ENCODE peak calls at places on chromosomes 6 and 20, in five cellular contexts. K is neuronal stem cell, Y is mesenchymal stem cell, J is H1, Z is trophoblast cell. I is an unnamed sample. For H3K4me1, the result is how much of the 10 kb centered on the place peaks cover.

GRCh38 chr20:9422335-9422734 is 92.1 kb upstream of the LAMP5 start:
- DNase-seq in K (no peak), Y (no peak), J (no peak), Z (no peak), I (no peak)

GRCh38 chr20:8153281-8153908 is 21.3 kb downstream of the PLCB1 start:
- DNase-seq in K (no peak), Y (peak), J (no peak), Z (no peak), I (no peak)

GRCh38 chr20:4844766-4845465 is 123.2 kb downstream of the PRND start:
- DNase-seq in K (no peak), Y (no peak), J (no peak), Z (no peak), I (no peak)

GRCh38 chr6:105402090-105402980 is 547 bp downstream of the PREP start:
- DNase-seq in K (peak), Y (peak), J (peak), Z (peak), I (peak)

GRCh38 chr6:24951831-24952299 is 16.1 kb upstream of the RIPOR2 start:
- DNase-seq in K (no peak), Y (no peak), J (no peak), Z (no peak), I (no peak)

GRCh38 chr6:43737272-43738081 is 32.5 kb upstream of the VEGFA start:
- DNase-seq in K (no peak), Y (peak), J (no peak), Z (no peak), I (peak)

GRCh38 chr6:98787401-98787800 is 47.0 kb upstream of the POU3F2 start:
- DNase-seq in K (no peak), Y (no peak), J (no peak), Z (no peak), I (no peak)

GRCh38 chr6:161434921-161435411 is 161.1 kb upstream of the AGPAT4 start:
- DNase-seq in K (no peak), Y (peak), J (no peak), Z (peak), I (no peak)

GRCh38 chr20:51797357-51798025 is 4.8 kb downstream of the SALL4 start:
- DNase-seq in K (peak), Y (peak), J (no peak), Z (peak), I (no peak)

GRCh38 chr6:165231581-165232276 is 77.7 kb downstream of the C6orf118 start:
- DNase-seq in K (no peak), Y (peak), J (no peak), Z (peak), I (no peak)

GRCh38 chr20:2753456-2754040 is 46.9 kb downstream of the CPXM1 start:
- DNase-seq in K (no peak), Y (no peak), J (no peak), Z (no peak), I (no peak)

GRCh38 chr20:14951707-14952106 is 614.3 kb upstream of the FLRT3 start:
- DNase-seq in K (no peak), Y (peak), J (no peak), Z (peak), I (no peak)

GRCh38 chr6:139376604-139377218 is 2.3 kb upstream of the CITED2 start:
- DNase-seq in K (no peak), Y (peak), J (no peak), Z (peak), I (no peak)

GRCh38 chr6:139271056-139271455 is 20.7 kb downstream of the TXLNB start:
- DNase-seq in K (no peak), Y (peak), J (no peak), Z (peak), I (no peak)

GRCh38 chr20:49635171-49635570 is 67.2 kb upstream of the PTGIS start:
- DNase-seq in K (no peak), Y (peak), J (no peak), Z (no peak), I (no peak)

GRCh38 chr6:32977272-32977952 is 9.0 kb downstream of the BRD2 start:
- DNase-seq in K (no peak), Y (no peak), J (no peak), Z (peak), I (no peak)

GRCh38 chr6:3697609-3698008 is 53.9 kb downstream of the PXDC1 start:
- DNase-seq in K (no peak), Y (peak), J (no peak), Z (peak), I (no peak)

GRCh38 chr6:105993341-105993740 is 92.8 kb upstream of the PRDM1 start:
- DNase-seq in K (no peak), Y (peak), J (no peak), Z (no peak), I (peak)

GRCh38 chr20:38973546-38974120 is 11.5 kb downstream of the DHX35 start:
- DNase-seq in K (no peak), Y (peak), J (no peak), Z (no peak), I (no peak)

GRCh38 chr6:27861861-27862260 is 50.3 kb downstream of the OR2B2 start:
- DNase-seq in K (no peak), Y (no peak), J (no peak), Z (no peak), I (no peak)

GRCh38 chr20:31608256-31608980 is 3.3 kb downstream of the ID1 start:
- DNase-seq in K (peak), Y (peak), J (peak), Z (peak), I (peak)

GRCh38 chr6:138007014-138007472 is 100.2 kb downstream of the PERP start:
- DNase-seq in K (peak), Y (peak), J (peak), Z (peak), I (peak)

GRCh38 chr6:2035046-2035445 is 210.4 kb downstream of the GMDS start:
- DNase-seq in K (no peak), Y (no peak), J (no peak), Z (no peak), I (no peak)

GRCh38 chr6:156955494-156956183 is 178.5 kb downstream of the ARID1B start:
- DNase-seq in K (no peak), Y (no peak), J (no peak), Z (no peak), I (no peak)

GRCh38 chr6:170106906-170107525 is 183.9 kb downstream of the DLL1 start:
- DNase-seq in K (no peak), Y (no peak), J (peak), Z (no peak), I (no peak)

GRCh38 chr6:148893481-148893880 is 146.7 kb downstream of the UST start:
- DNase-seq in K (no peak), Y (no peak), J (peak), Z (peak), I (no peak)
- H2BK12ac ChIP-seq in K (no peak), Y (no peak), J (no peak), Z (no peak), I (no peak)

DNA sequence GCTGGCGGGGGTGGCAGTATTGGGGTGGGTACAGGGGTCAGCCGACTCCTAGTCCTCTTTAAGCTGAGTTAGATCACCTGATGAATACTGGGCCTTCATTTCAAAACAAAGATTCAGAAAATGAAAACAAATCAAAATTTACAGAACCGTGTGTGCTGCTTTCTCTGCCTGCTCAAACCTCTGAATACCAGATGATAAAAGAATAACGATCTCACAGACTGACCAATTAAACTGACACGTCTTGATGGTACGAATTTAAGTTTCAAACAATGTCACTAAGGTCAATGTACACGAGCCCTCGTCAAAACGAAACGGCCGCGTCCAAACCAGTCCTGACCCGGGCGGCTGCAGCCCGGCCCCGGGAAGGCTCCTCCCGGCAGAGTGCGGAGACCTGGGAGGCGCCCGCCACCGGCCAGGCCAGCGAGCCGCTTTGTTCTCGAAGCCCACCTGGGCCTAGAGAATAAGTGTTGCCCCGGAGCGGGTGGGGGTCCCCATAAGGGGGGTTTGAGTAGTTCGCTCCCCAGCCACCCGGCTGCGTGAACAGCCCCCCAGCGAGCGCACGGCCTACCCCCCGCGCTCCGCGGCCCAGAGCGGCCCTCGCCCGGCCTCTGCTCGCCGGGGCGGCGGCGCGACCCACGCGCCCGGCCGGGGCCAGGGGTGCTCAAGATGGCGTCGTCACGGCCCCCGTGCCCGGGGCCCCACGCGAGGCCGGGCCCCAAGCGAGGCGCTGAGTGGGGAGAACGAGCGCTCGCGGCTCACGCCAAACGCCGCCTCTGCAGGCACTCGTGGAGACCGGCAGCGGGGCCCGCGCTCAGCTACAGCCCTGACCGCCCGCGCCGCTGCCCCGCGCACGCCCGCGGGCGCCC is 709 bp downstream of the PSMA7 start:
- DNase-seq in K (no peak), Y (no peak), J (no peak), Z (peak), I (no peak)
- H2BK5ac ChIP-seq in K (peak), Y (peak), J (no peak), Z (peak), I (no peak)

DNA sequence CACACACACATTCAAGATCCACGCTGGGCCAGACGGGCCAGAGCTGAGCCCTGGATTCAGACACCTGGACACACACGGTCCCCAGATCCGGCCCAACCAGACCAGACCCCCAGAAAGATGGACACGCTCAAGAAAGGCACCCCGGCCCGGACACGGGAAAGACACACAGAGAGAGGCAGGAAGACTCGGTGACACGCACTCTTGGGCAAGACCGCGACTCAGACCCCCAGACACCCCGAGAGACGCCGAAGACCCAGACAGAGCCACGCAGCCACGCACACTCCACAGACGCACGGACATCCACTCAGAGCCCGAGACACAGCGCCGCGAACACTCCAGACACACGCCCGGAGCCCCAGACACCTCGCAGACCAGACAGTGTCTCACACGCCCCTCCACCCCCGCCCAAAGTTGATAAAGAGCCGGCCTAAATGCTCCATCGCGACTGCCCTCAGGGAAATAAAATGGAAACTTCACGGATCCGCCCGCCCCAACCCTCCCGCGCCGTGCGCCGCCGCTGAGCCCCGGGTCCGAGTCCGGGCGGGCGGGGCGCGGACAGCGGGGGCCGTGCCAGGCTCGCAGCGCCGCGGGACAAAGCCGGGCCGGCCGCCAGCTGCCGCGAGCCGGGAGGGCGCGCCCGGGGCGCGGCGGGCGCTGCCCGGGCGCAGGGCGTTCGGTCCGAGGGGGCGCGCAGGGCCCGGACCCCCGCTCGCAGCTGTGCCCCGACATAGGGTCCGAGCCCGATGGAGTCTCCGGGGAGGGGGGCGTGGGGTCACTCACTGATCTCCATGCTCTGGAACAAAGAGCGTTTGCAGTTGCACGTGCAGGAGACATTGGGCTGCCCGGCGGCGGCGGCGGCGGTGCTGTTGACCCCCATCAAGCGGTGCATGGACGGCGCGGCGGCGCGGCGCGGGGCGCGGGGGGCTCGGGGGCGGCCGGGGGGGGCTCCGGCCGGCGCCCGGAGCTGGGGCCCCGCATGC is 831 bp downstream of the PMEPA1 start:
- DNase-seq in K (no peak), Y (peak), J (no peak), Z (peak), I (no peak)
- H3K4me1 ChIP-seq in K (under half), Y (under half), J (under half), Z (under half), I (under half)

GRCh38 chr6:56852249-56852606 is 102.7 kb upstream of the BEND6 start:
- DNase-seq in K (no peak), Y (no peak), J (no peak), Z (peak), I (no peak)
- H2BK12ac ChIP-seq in K (no peak), Y (no peak), J (peak), Z (no peak), I (no peak)

GRCh38 chr20:19883501-19883900 is 125.4 kb downstream of the RIN2 start:
- DNase-seq in K (no peak), Y (no peak), J (no peak), Z (peak), I (no peak)

GRCh38 chr20:19886666-19887288 is 128.7 kb downstream of the RIN2 start:
- DNase-seq in K (no peak), Y (peak), J (no peak), Z (no peak), I (no peak)

GRCh38 chr20:19885981-19886665 is 128.1 kb downstream of the RIN2 start:
- DNase-seq in K (no peak), Y (peak), J (no peak), Z (peak), I (peak)

GRCh38 chr20:19887566-19888268 is 129.4 kb upstream of the NAA20 start:
- DNase-seq in K (no peak), Y (no peak), J (no peak), Z (peak), I (no peak)

GRCh38 chr20:19885576-19885956 is 127.5 kb downstream of the RIN2 start:
- DNase-seq in K (no peak), Y (no peak), J (no peak), Z (no peak), I (no peak)
- H2BK5ac ChIP-seq in K (no peak), Y (no peak), J (no peak), Z (peak), I (no peak)